ENCODE peak calls at places on chromosomes 5 and 9, in four cellular contexts. Q, L, E and J are unnamed samples.

GRCh38 chr5:157828949-157829639 is 29.9 kb downstream of the CLINT1 start:
- DNase-seq in L (peak; percentile 26), E (no peak), Q (peak; percentile 32), J (no peak)

GRCh38 chr5:132002701-132003100 is 8.8 kb downstream of the ACSL6 start:
- DNase-seq in Q (no peak), E (no peak), L (no peak), J (no peak)

GRCh38 chr5:95984287-95984938 is 22.8 kb upstream of the ELL2 start:
- DNase-seq in E (no peak), L (no peak), Q (no peak), J (no peak)

GRCh38 chr5:54672867-54673266 is 155.3 kb downstream of the SNX18 start:
- DNase-seq in L (no peak), Q (no peak), E (no peak), J (no peak)

GRCh38 chr5:154276932-154277331 is 86.4 kb downstream of the GALNT10 start:
- DNase-seq in Q (no peak), L (peak; percentile 4), E (no peak), J (no peak)

GRCh38 chr9:130184983-130185382 is 12.8 kb downstream of the NCS1 start:
- DNase-seq in E (no peak), Q (no peak), L (no peak), J (no peak)

GRCh38 chr9:91770229-91770628 is 179.8 kb downstream of the ROR2 start:
- DNase-seq in E (no peak), L (no peak), Q (peak; percentile 24), J (no peak)

GRCh38 chr5:173829826-173830225 is 58.3 kb upstream of the CPEB4 start:
- DNase-seq in E (no peak), L (no peak), Q (peak; percentile 21), J (no peak)

GRCh38 chr5:90055831-90056328 is 353.7 kb downstream of the CETN3 start:
- DNase-seq in Q (peak; percentile 55), E (no peak), L (no peak), J (no peak)

GRCh38 chr9:15332939-15333338 is 25.9 kb upstream of the TTC39B start:
- DNase-seq in E (no peak), L (no peak), Q (no peak), J (no peak)

GRCh38 chr9:123109540-123110279 is 76.2 kb downstream of the GPR21 start:
- DNase-seq in Q (no peak), E (no peak), L (no peak), J (no peak)

GRCh38 chr9:125346351-125346750 is 84.7 kb downstream of the GAPVD1 start:
- DNase-seq in L (peak; percentile 17), Q (no peak), E (no peak), J (no peak)

GRCh38 chr9:70805953-70806352 is 315.5 kb downstream of the TRPM3 start:
- DNase-seq in E (no peak), Q (no peak), L (no peak), J (no peak)

GRCh38 chr5:7209583-7210139 is 186.3 kb upstream of the ADCY2 start:
- DNase-seq in L (no peak), Q (no peak), E (no peak), J (no peak)

GRCh38 chr5:132747064-132747692 is at the start of gene CCNI2:
- DNase-seq in Q (peak; percentile 53), E (no peak), L (no peak), J (peak; percentile 28)

GRCh38 chr9:21709464-21710058 is 92.9 kb upstream of the MTAP start:
- DNase-seq in L (peak; percentile 76), Q (no peak), E (peak; percentile 27), J (peak; percentile 10)

GRCh38 chr9:112110094-112110772 is 64.9 kb downstream of the SUSD1 start:
- DNase-seq in E (no peak), L (peak; percentile 45), Q (no peak), J (no peak)

GRCh38 chr9:131520448-131520847 is 10.6 kb downstream of the UCK1 start:
- DNase-seq in L (no peak), E (no peak), Q (no peak), J (no peak)

GRCh38 chr5:147160923-147161663 is 73.7 kb upstream of the STK32A start:
- DNase-seq in Q (no peak), L (no peak), E (no peak), J (no peak)

GRCh38 chr9:21993893-21994525 is at the start of gene CDKN2A:
- DNase-seq in L (peak; percentile 79), Q (no peak), E (no peak), J (peak; percentile 45)

GRCh38 chr9:116405321-116405720 is 251.7 kb downstream of the PAPPA start:
- DNase-seq in E (no peak), L (no peak), Q (no peak), J (no peak)

GRCh38 chr9:76733096-76733495 is 31.1 kb upstream of the PCA3 start:
- DNase-seq in Q (no peak), E (no peak), L (no peak), J (no peak)

GRCh38 chr9:80957806-80958205 is 731.5 kb downstream of the TLE1 start:
- DNase-seq in Q (no peak), E (no peak), L (no peak), J (no peak)

GRCh38 chr5:9197881-9198260 is 348.0 kb downstream of the SEMA5A start:
- DNase-seq in E (no peak), L (no peak), Q (no peak), J (no peak)

GRCh38 chr5:80204808-80205614 is 50.8 kb downstream of the SERINC5 start:
- DNase-seq in Q (no peak), E (no peak), L (no peak), J (no peak)

GRCh38 chr5:181170996-181171395 is 23.6 kb downstream of the OR2V2 start:
- DNase-seq in E (no peak), Q (no peak), L (no peak), J (no peak)

GRCh38 chr5:103355590-103355989 is 97.0 kb downstream of the MACIR start:
- DNase-seq in L (no peak), Q (no peak), E (no peak), J (no peak)

GRCh38 chr9:91180930-91181268 is 180.8 kb downstream of the AUH start:
- DNase-seq in E (no peak), Q (no peak), L (no peak), J (no peak)

GRCh38 chr9:128026255-128027165 is 40.6 kb downstream of the NAIF1 start:
- DNase-seq in Q (no peak), E (peak; percentile 66), L (no peak), J (peak; percentile 78)

GRCh38 chr5:159441441-159441840 is 111.2 kb upstream of the IL12B start:
- DNase-seq in L (peak; percentile 51), Q (peak; percentile 34), E (no peak), J (no peak)

GRCh38 chr5:13985736-13986418 is 41.4 kb upstream of the DNAH5 start:
- DNase-seq in Q (peak; percentile 82), L (no peak), E (no peak), J (no peak)

GRCh38 chr5:57442080-57442839 is 40.4 kb downstream of the ACTBL2 start:
- DNase-seq in E (no peak), Q (peak; percentile 42), L (peak; percentile 2), J (no peak)